ENCODE peak calls at places on chromosomes 7 and 10, in five cellular contexts. Z, U, L, R and G are unnamed samples.

GRCh38 chr7:105387621-105388372 is 924 bp downstream of the SRPK2 start:
- DNase-seq in Z (peak), U (no peak), L (peak), R (peak), G (peak)

GRCh38 chr7:84450802-84451201 is 256.2 kb upstream of the SEMA3A start:
- DNase-seq in Z (no peak), U (no peak), L (no peak), R (no peak), G (no peak)

GRCh38 chr7:158386866-158387820 is 200.5 kb downstream of the PTPRN2 start:
- DNase-seq in Z (peak), U (no peak), L (no peak), R (no peak), G (no peak)

GRCh38 chr7:17902599-17902998 is 37.7 kb downstream of the SNX13 start:
- DNase-seq in Z (no peak), U (no peak), L (no peak), R (no peak), G (no peak)

GRCh38 chr10:48655426-48656240 is 29.0 kb upstream of the WDFY4 start:
- DNase-seq in Z (peak), U (no peak), L (peak), R (peak), G (peak)

GRCh38 chr10:132443605-132443997 is 46.6 kb downstream of the PWWP2B start:
- DNase-seq in Z (peak), U (no peak), L (no peak), R (peak), G (peak)

GRCh38 chr10:126408953-126409641 is 20.8 kb upstream of the ADAM12 start:
- DNase-seq in Z (no peak), U (no peak), L (no peak), R (no peak), G (no peak)

GRCh38 chr10:92493362-92493761 is 80.5 kb downstream of the IDE start:
- DNase-seq in Z (no peak), U (no peak), L (no peak), R (peak), G (no peak)

GRCh38 chr7:27737178-27737577 is 2.8 kb upstream of the TAX1BP1 start:
- DNase-seq in Z (no peak), U (no peak), L (no peak), R (no peak), G (no peak)

GRCh38 chr10:93235686-93236085 is 162.0 kb downstream of the CYP26A1 start:
- DNase-seq in Z (no peak), U (no peak), L (no peak), R (peak), G (no peak)

GRCh38 chr10:89348458-89348857 is 20.7 kb downstream of the IFIT3 start:
- DNase-seq in Z (no peak), U (no peak), L (no peak), R (no peak), G (no peak)

GRCh38 chr10:125079091-125079600 is 81.2 kb downstream of the CTBP2 start:
- DNase-seq in Z (no peak), U (no peak), L (no peak), R (no peak), G (no peak)

GRCh38 chr7:64873517-64873916 is 29.6 kb upstream of the ZNF273 start:
- DNase-seq in Z (no peak), U (no peak), L (peak), R (no peak), G (no peak)

GRCh38 chr10:123150986-123151738 is 3.0 kb upstream of the BUB3 start:
- DNase-seq in Z (peak), U (no peak), L (no peak), R (no peak), G (no peak)

GRCh38 chr7:56639173-56639746 is 493.0 kb downstream of the ZNF479 start:
- DNase-seq in Z (no peak), U (no peak), L (no peak), R (no peak), G (no peak)

GRCh38 chr7:146655928-146656797 is 539.6 kb downstream of the CNTNAP2 start:
- DNase-seq in Z (no peak), U (no peak), L (no peak), R (no peak), G (no peak)

GRCh38 chr7:151452680-151453325 is 12.9 kb upstream of the CRYGN start:
- DNase-seq in Z (no peak), U (no peak), L (no peak), R (no peak), G (no peak)

GRCh38 chr7:25025218-25025671 is 45.3 kb upstream of the OSBPL3 start:
- DNase-seq in Z (no peak), U (no peak), L (no peak), R (peak), G (peak)

GRCh38 chr7:145036592-145037386 is 200.9 kb upstream of the TPK1 start:
- DNase-seq in Z (no peak), U (peak), L (no peak), R (peak), G (peak)

GRCh38 chr7:128053023-128053422 is 21.8 kb upstream of the LRRC4 start:
- DNase-seq in Z (no peak), U (no peak), L (no peak), R (peak), G (peak)

GRCh38 chr10:7410306-7410799 is 481 bp downstream of the SFMBT2 start:
- DNase-seq in Z (peak), U (no peak), L (no peak), R (peak), G (no peak)

GRCh38 chr7:5622746-5623145 is 158.7 kb downstream of the RNF216 start:
- DNase-seq in Z (no peak), U (no peak), L (no peak), R (no peak), G (no peak)

GRCh38 chr10:105706281-105707026 is 1065.4 kb downstream of the SORCS3 start:
- DNase-seq in Z (no peak), U (no peak), L (no peak), R (no peak), G (no peak)

GRCh38 chr10:128095023-128095752 is 31.0 kb downstream of the MKI67 start:
- DNase-seq in Z (no peak), U (peak), L (no peak), R (no peak), G (no peak)

GRCh38 chr10:228366-228765 is 93.1 kb downstream of the ZMYND11 start:
- DNase-seq in Z (no peak), U (no peak), L (no peak), R (no peak), G (peak)

GRCh38 chr7:114922652-114923402 is 933 bp downstream of the MDFIC start:
- DNase-seq in Z (peak), U (no peak), L (peak), R (peak), G (peak)

GRCh38 chr10:76031099-76031498 is 599.7 kb downstream of the LRMDA start:
- DNase-seq in Z (no peak), U (no peak), L (no peak), R (no peak), G (no peak)

GRCh38 chr10:110566472-110567200 is 859 bp upstream of the SMC3 start:
- DNase-seq in Z (no peak), U (no peak), L (no peak), R (no peak), G (no peak)

GRCh38 chr7:65251851-65252620 is 121.6 kb upstream of the ZNF92 start:
- DNase-seq in Z (peak), U (peak), L (peak), R (peak), G (peak)

GRCh38 chr10:22133640-22134624 is 83.9 kb downstream of the EBLN1 start:
- DNase-seq in Z (no peak), U (no peak), L (no peak), R (no peak), G (no peak)

GRCh38 chr10:125095776-125096175 is 64.6 kb downstream of the CTBP2 start:
- DNase-seq in Z (no peak), U (no peak), L (no peak), R (no peak), G (no peak)

GRCh38 chr7:25012254-25012653 is 32.3 kb upstream of the OSBPL3 start:
- DNase-seq in Z (no peak), U (no peak), L (no peak), R (peak), G (peak)

GRCh38 chr10:86630079-86630478 is 24.3 kb upstream of the OPN4 start:
- DNase-seq in Z (no peak), U (no peak), L (no peak), R (no peak), G (peak)

GRCh38 chr10:109866995-109867635 is 56.2 kb downstream of the XPNPEP1 start:
- DNase-seq in Z (no peak), U (no peak), L (no peak), R (peak), G (no peak)

GRCh38 chr7:37006764-37007163 is 282.5 kb upstream of the AOAH start:
- DNase-seq in Z (no peak), U (no peak), L (no peak), R (no peak), G (no peak)

GRCh38 chr7:24948739-24949138 is 31.2 kb downstream of the OSBPL3 start:
- DNase-seq in Z (no peak), U (no peak), L (no peak), R (peak), G (peak)

GRCh38 chr10:16401416-16401815 is 35.4 kb upstream of the PTER start:
- DNase-seq in Z (no peak), U (no peak), L (no peak), R (no peak), G (no peak)
- TF ChIP-seq CTCF in Z (no peak), U (no peak), L (no peak), R (no peak), G (no peak)

GRCh38 chr7:72404743-72405142 is 7.4 kb downstream of the CALN1 start:
- DNase-seq in Z (no peak), U (no peak), L (no peak), R (no peak), G (no peak)
- H3K4me3 ChIP-seq in Z (no peak), U (no peak), L (no peak), R (no peak), G (no peak)

GRCh38 chr7:35800718-35801391 is at the start of gene SEPTIN7:
- DNase-seq in Z (peak), U (peak), L (peak), R (peak), G (peak)
- TF ChIP-seq CTCF in Z (no peak), U (no peak), L (no peak), R (no peak), G (no peak)

GRCh38 chr7:16637279-16637795 is 8.2 kb downstream of the ANKMY2 start:
- DNase-seq in Z (no peak), U (no peak), L (no peak), R (peak), G (no peak)
- H3K4me3 ChIP-seq in Z (no peak), U (no peak), L (no peak), R (no peak), G (no peak)

GRCh38 chr10:6408799-6409198 is 171.3 kb downstream of the PRKCQ start:
- DNase-seq in Z (no peak), U (no peak), L (no peak), R (no peak), G (no peak)
- TF ChIP-seq CTCF in Z (no peak), U (no peak), L (no peak), R (peak), G (no peak)

GRCh38 chr10:102113261-102113955 is 6.8 kb downstream of the LDB1 start:
- DNase-seq in Z (no peak), U (no peak), L (no peak), R (no peak), G (peak)
- H3K4me3 ChIP-seq in Z (peak), U (peak), L (no peak), R (peak), G (peak)

GRCh38 chr10:70513848-70514309 is 35.3 kb downstream of the PALD1 start:
- DNase-seq in Z (no peak), U (no peak), L (no peak), R (no peak), G (no peak)
- TF ChIP-seq CTCF in Z (no peak), U (no peak), L (no peak), R (no peak), G (no peak)